ENCODE peak calls at places on chromosome 10, in four cellular contexts. I is suprapubic skin; F is stomach; E is CD4-positive, alpha-beta T cell. R is an unnamed sample.

GRCh38 chr10:5514226-5514881 is 10.4 kb upstream of the CALML3 start:
- DNase-seq in I (no peak), E (no peak), F (no peak), R (no peak)

GRCh38 chr10:91635401-91636400 is 2.8 kb upstream of the PPP1R3C start:
- DNase-seq in I (no peak), F (peak; percentile 71), E (peak; percentile 19), R (no peak)

GRCh38 chr10:132446661-132447445 is 49.9 kb downstream of the PWWP2B start:
- DNase-seq in F (peak; percentile 84), I (no peak), E (peak; percentile 59), R (peak; percentile 48)

GRCh38 chr10:120387326-120387725 is 69.7 kb upstream of the PLPP4 start:
- DNase-seq in I (no peak), F (no peak), E (no peak), R (no peak)

GRCh38 chr10:109963439-109963838 is 40.1 kb upstream of the XPNPEP1 start:
- DNase-seq in E (no peak), I (no peak), F (no peak), R (no peak)

GRCh38 chr10:127118024-127118423 is 78.4 kb downstream of the INSYN2A start:
- DNase-seq in E (no peak), F (no peak), I (no peak), R (no peak)

GRCh38 chr10:77431209-77431611 is 206.4 kb downstream of the KCNMA1 start:
- DNase-seq in F (no peak), E (no peak), I (no peak), R (no peak)

GRCh38 chr10:91433620-91434019 is 23.5 kb downstream of the HECTD2 start:
- DNase-seq in F (no peak), E (no peak), I (no peak), R (no peak)

GRCh38 chr10:58140706-58141347 is 126.9 kb downstream of the IPMK start:
- DNase-seq in E (no peak), I (no peak), F (no peak), R (no peak)

GRCh38 chr10:117175215-117175900 is 21.9 kb upstream of the KCNK18 start:
- DNase-seq in I (no peak), E (peak; percentile 11), F (no peak), R (peak; percentile 25)

GRCh38 chr10:128577958-128578750 is 451.9 kb upstream of the MKI67 start:
- DNase-seq in I (no peak), E (no peak), F (no peak), R (no peak)

GRCh38 chr10:28913436-28913835 is 236.1 kb downstream of the BAMBI start:
- DNase-seq in E (no peak), I (no peak), F (no peak), R (no peak)

GRCh38 chr10:93702278-93703001 is at the start of gene FRA10AC1:
- DNase-seq in E (peak; percentile 81), I (peak; percentile 98), F (peak; percentile 95), R (peak; percentile 87)

GRCh38 chr10:89442347-89442746 is 28.0 kb downstream of the IFIT5 start:
- DNase-seq in F (no peak), E (no peak), I (no peak), R (no peak)

GRCh38 chr10:124077216-124077615 is 16.2 kb downstream of the CHST15 start:
- DNase-seq in F (no peak), E (no peak), I (no peak), R (no peak)

GRCh38 chr10:80163741-80164341 is 31.3 kb downstream of the PLAC9 start:
- DNase-seq in I (no peak), F (peak; percentile 72), E (no peak), R (no peak)

GRCh38 chr10:80159166-80159888 is 26.8 kb downstream of the PLAC9 start:
- DNase-seq in E (no peak), I (no peak), F (no peak), R (no peak)

GRCh38 chr10:80160361-80161128 is 28.0 kb downstream of the PLAC9 start:
- DNase-seq in F (no peak), I (no peak), E (no peak), R (no peak)

GRCh38 chr10:80158598-80159127 is 26.1 kb downstream of the PLAC9 start:
- DNase-seq in E (no peak), I (no peak), F (peak; percentile 64), R (no peak)

DNA sequence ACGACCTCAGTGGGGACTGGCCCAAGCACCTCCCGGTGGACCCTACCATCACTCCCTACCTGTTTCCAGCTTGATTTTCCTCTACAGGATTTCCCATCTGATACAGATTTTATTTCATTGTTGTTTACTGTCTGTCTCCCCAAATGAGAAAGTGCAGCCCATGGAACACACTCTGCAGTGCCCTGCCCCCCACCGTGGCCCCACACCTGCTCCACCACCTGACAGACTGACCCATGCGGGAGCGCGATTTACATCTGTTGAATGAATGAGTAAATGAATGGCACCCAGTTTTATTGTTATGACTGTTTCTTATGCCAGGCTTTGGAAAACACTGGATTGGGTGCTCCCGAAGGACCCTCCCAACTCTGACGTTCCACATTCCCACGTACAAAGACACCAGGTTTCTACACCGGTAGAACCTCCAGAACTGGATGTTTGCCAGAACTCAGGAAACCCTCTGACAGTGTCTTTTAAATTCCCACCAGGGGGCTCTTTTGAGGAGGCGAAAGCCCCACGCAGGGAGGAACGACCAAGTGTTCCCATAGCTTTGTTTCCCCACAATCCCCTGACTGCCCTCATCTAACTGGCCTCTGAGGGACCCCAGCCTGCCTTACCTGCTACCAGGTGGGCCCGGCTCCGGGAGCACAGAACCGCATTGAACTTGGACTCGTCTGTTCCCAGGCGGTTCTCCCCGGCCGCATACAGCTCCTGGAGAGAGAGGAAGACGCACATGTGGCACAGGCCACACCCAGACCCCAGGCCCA is 29.0 kb downstream of the PLAC9 start:
- DNase-seq in E (no peak), F (no peak), I (no peak), R (no peak)
- TF ChIP-seq CTCF in E (no peak), F (no peak), I (no peak), R (no peak)

GRCh38 chr10:83961620-83962019 is 177.7 kb upstream of the GHITM start:
- DNase-seq in F (no peak), E (no peak), I (no peak), R (no peak)
- TF ChIP-seq CTCF in F (no peak), E (no peak), I (no peak), R (no peak)

GRCh38 chr10:97635577-97635976 is 2.3 kb upstream of the MORN4 start:
- DNase-seq in F (no peak), E (no peak), I (no peak), R (no peak)
- TF ChIP-seq CTCF in F (no peak), E (no peak), I (no peak), R (no peak)

DNA sequence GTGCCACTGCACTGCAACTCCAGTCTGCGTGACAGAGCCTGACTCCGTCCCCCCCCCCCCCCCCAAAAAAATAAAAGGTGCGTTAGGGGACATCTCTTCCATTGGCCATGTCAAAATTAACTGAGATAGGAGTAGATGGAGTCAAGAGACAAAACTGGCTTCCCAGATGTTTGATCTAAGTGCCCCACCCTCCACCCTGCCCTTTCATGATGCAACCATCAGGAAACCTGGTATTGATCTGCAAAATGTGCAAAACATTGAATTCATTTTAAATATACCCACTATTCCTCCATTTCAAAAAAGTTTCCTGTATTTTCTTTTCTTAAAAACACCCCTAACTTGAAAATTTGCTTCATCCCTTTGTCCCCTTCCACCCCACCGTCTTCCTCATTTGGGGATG is 17.5 kb downstream of the ARID5B start:
- DNase-seq in E (no peak), F (no peak), I (no peak), R (no peak)
- TF ChIP-seq CTCF in E (no peak), F (no peak), I (no peak), R (no peak)

DNA sequence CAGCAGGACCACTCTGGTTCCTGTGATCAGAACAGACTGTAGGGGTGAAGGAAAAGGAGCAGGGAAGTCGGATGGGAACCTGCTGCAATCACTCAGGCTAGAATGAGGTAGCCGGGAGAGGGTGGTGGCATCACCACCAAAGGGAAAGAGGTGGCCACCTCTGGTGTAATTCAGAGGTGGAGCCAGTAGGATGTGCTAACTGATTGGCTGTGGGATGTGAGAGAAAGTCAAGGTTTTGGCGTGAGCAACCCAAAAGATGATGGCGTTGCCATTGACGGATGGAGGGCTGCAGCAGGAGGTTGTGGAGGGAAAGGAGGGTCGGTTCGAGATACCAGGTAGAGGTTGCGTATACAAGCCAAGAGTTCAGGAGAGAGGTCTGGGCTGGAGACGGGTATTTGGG is 7.4 kb upstream of the VSIR start:
- DNase-seq in F (no peak), E (no peak), I (no peak), R (no peak)
- TF ChIP-seq CTCF in F (no peak), E (no peak), I (no peak), R (no peak)

GRCh38 chr10:103373544-103373943 is 5.8 kb downstream of the TAF5 start:
- DNase-seq in E (no peak), I (no peak), F (no peak), R (no peak)

GRCh38 chr10:103367379-103367781 is 396 bp upstream of the TAF5 start:
- DNase-seq in E (no peak), F (no peak), I (no peak), R (no peak)

DNA sequence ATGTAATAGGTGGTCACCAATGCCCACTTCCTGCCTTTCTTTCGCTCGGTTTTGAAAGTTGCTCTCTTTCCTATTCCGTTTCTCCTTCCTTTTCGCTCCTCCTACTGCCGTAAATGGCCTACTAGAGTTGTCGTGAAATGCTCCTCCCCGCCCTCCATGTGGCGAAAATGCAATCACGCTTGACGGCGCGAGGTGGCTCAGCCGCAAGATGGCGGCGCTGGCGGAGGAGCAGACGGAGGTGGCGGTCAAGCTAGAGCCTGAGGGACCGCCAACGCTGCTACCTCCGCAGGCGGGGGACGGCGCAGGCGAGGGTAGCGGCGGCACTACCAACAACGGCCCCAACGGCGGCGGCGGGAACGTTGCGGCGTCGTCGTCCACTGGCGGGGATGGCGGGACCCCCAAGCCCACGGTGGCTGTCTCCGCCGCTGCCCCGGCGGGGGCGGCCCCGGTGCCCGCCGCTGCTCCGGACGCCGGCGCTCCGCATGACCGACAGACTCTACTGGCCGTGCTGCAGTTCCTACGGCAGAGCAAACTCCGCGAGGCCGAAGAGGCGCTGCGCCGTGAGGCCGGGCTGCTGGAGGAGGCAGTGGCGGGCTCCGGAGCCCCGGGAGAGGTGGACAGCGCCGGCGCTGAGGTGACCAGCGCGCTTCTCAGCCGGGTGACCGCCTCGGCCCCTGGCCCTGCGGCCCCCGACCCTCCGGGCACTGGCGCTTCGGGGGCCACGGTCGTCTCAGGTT is at the start of gene TAF5:
- DNase-seq in I (peak; percentile 93), E (peak; percentile 84), F (peak; percentile 91), R (peak; percentile 79)
- TF ChIP-seq CTCF in I (no peak), E (peak; percentile 22), F (no peak), R (no peak)

DNA sequence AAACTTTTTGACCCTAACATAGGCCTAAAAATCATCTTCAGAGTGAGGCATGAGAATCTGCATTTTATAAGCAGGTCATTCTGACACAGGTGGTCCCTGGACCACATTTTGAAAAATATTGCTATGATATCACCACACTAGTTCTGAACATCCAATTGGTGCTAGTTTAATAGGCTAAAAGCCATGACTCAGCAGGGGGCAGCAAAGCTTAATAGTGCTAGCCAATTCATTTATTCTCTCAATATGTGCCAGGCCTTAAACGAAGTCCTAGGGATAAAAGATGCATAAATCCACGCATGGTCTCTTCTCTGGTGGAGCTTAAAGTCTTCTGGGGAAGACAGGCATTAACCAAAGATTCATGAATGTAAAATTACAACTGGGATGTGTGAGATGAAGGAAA is 10.2 kb upstream of the SLC25A28 start:
- DNase-seq in F (peak; percentile 58), I (no peak), E (no peak), R (no peak)
- TF ChIP-seq CTCF in F (no peak), I (no peak), E (no peak), R (no peak)